ENCODE peak calls at places on chromosomes 7 and 10, in eight cellular contexts. One of them, this sample, is unnamed.
A peak's percentile ranks its signal among the peaks of the same experiment; 100 is the strongest.

GRCh38 chr10:119270893-119271361 is 63.6 kb downstream of the GRK5 start:
- DNase-seq in left lung: peak; percentile 92
- DNase-seq in heart right ventricle: peak; percentile 89
- DNase-seq in transverse colon: peak; percentile 86
- DNase-seq in endothelial cell of umbilical vein: no peak
- DNase-seq in SK-N-SH: no peak
- DNase-seq in mucosa of descending colon: peak; percentile 84
- DNase-seq in endodermal cell: peak; percentile 48
- DNase-seq in this sample: peak; percentile 47

GRCh38 chr10:125000366-125001312 is 58.7 kb downstream of the ZRANB1 start:
- DNase-seq in mucosa of descending colon: no peak
- DNase-seq in endodermal cell: peak; percentile 69
- DNase-seq in endothelial cell of umbilical vein: no peak
- DNase-seq in transverse colon: peak; percentile 7
- DNase-seq in heart right ventricle: peak; percentile 18
- DNase-seq in left lung: peak; percentile 50
- DNase-seq in SK-N-SH: peak; percentile 83
- DNase-seq in this sample: peak; percentile 31

GRCh38 chr7:78218051-78218450 is 419.5 kb downstream of the PHTF2 start:
- DNase-seq in transverse colon: no peak
- DNase-seq in endodermal cell: no peak
- DNase-seq in SK-N-SH: no peak
- DNase-seq in mucosa of descending colon: no peak
- DNase-seq in left lung: no peak
- DNase-seq in heart right ventricle: no peak
- DNase-seq in endothelial cell of umbilical vein: no peak
- DNase-seq in this sample: peak; percentile 66

GRCh38 chr10:109889867-109890266 is 33.4 kb downstream of the XPNPEP1 start:
- DNase-seq in left lung: no peak
- DNase-seq in heart right ventricle: no peak
- DNase-seq in endothelial cell of umbilical vein: peak; percentile 89
- DNase-seq in SK-N-SH: no peak
- DNase-seq in transverse colon: no peak
- DNase-seq in endodermal cell: no peak
- DNase-seq in mucosa of descending colon: no peak
- DNase-seq in this sample: peak; percentile 83

GRCh38 chr7:92835140-92835850 is 1.1 kb downstream of the CDK6 start:
- DNase-seq in left lung: peak; percentile 89
- DNase-seq in mucosa of descending colon: peak; percentile 85
- DNase-seq in endodermal cell: peak; percentile 91
- DNase-seq in transverse colon: peak; percentile 75
- DNase-seq in heart right ventricle: peak; percentile 51
- DNase-seq in endothelial cell of umbilical vein: peak; percentile 81
- DNase-seq in SK-N-SH: peak; percentile 66
- DNase-seq in this sample: peak; percentile 62

GRCh38 chr7:29360633-29361625 is 166.4 kb downstream of the CHN2 start:
- DNase-seq in mucosa of descending colon: no peak
- DNase-seq in endothelial cell of umbilical vein: no peak
- DNase-seq in endodermal cell: no peak
- DNase-seq in SK-N-SH: no peak
- DNase-seq in heart right ventricle: no peak
- DNase-seq in left lung: no peak
- DNase-seq in transverse colon: no peak
- DNase-seq in this sample: no peak

GRCh38 chr7:53811555-53812079 is 730.6 kb upstream of the VSTM2A start:
- DNase-seq in mucosa of descending colon: peak; percentile 21
- DNase-seq in transverse colon: no peak
- DNase-seq in SK-N-SH: no peak
- DNase-seq in left lung: peak; percentile 63
- DNase-seq in heart right ventricle: no peak
- DNase-seq in endothelial cell of umbilical vein: no peak
- DNase-seq in endodermal cell: no peak
- DNase-seq in this sample: no peak

GRCh38 chr7:139730746-139731612 is 46.8 kb downstream of the HIPK2 start:
- DNase-seq in transverse colon: peak; percentile 67
- DNase-seq in endodermal cell: peak; percentile 23
- DNase-seq in heart right ventricle: peak; percentile 81
- DNase-seq in left lung: no peak
- DNase-seq in endothelial cell of umbilical vein: peak; percentile 69
- DNase-seq in SK-N-SH: no peak
- DNase-seq in mucosa of descending colon: no peak
- DNase-seq in this sample: peak; percentile 29

GRCh38 chr10:112815238-112816032 is 134.6 kb upstream of the TCF7L2 start:
- DNase-seq in endodermal cell: no peak
- DNase-seq in SK-N-SH: no peak
- DNase-seq in endothelial cell of umbilical vein: peak; percentile 56
- DNase-seq in transverse colon: no peak
- DNase-seq in mucosa of descending colon: no peak
- DNase-seq in heart right ventricle: no peak
- DNase-seq in left lung: no peak
- DNase-seq in this sample: peak; percentile 51

GRCh38 chr7:55505259-55505658 is 67.0 kb downstream of the VOPP1 start:
- DNase-seq in SK-N-SH: no peak
- DNase-seq in transverse colon: no peak
- DNase-seq in left lung: no peak
- DNase-seq in endodermal cell: no peak
- DNase-seq in mucosa of descending colon: no peak
- DNase-seq in endothelial cell of umbilical vein: no peak
- DNase-seq in heart right ventricle: no peak
- DNase-seq in this sample: no peak

GRCh38 chr10:13349776-13350274 is 1.7 kb upstream of the SEPHS1 start:
- DNase-seq in endodermal cell: peak; percentile 96
- DNase-seq in heart right ventricle: peak; percentile 47
- DNase-seq in mucosa of descending colon: peak; percentile 73
- DNase-seq in endothelial cell of umbilical vein: peak; percentile 48
- DNase-seq in left lung: peak; percentile 80
- DNase-seq in transverse colon: peak; percentile 76
- DNase-seq in SK-N-SH: peak; percentile 39
- DNase-seq in this sample: peak; percentile 34

GRCh38 chr7:3272691-3273141 is 28.3 kb upstream of the SDK1 start:
- DNase-seq in endodermal cell: no peak
- DNase-seq in SK-N-SH: no peak
- DNase-seq in endothelial cell of umbilical vein: peak; percentile 10
- DNase-seq in mucosa of descending colon: no peak
- DNase-seq in heart right ventricle: no peak
- DNase-seq in left lung: no peak
- DNase-seq in transverse colon: no peak
- DNase-seq in this sample: peak; percentile 86

GRCh38 chr7:90222811-90223725 is 11.5 kb downstream of the STEAP2 start:
- DNase-seq in heart right ventricle: no peak
- DNase-seq in mucosa of descending colon: no peak
- DNase-seq in left lung: no peak
- DNase-seq in endodermal cell: no peak
- DNase-seq in SK-N-SH: no peak
- DNase-seq in endothelial cell of umbilical vein: no peak
- DNase-seq in transverse colon: no peak
- DNase-seq in this sample: peak; percentile 38

GRCh38 chr7:77839919-77840318 is 41.3 kb downstream of the PHTF2 start:
- DNase-seq in SK-N-SH: no peak
- DNase-seq in endothelial cell of umbilical vein: no peak
- DNase-seq in transverse colon: no peak
- DNase-seq in left lung: no peak
- DNase-seq in mucosa of descending colon: no peak
- DNase-seq in endodermal cell: no peak
- DNase-seq in heart right ventricle: no peak
- DNase-seq in this sample: no peak

GRCh38 chr7:28922618-28923331 is 35.4 kb downstream of the TRIL start:
- DNase-seq in endothelial cell of umbilical vein: peak; percentile 78
- DNase-seq in transverse colon: peak; percentile 76
- DNase-seq in endodermal cell: peak; percentile 86
- DNase-seq in heart right ventricle: peak; percentile 67
- DNase-seq in left lung: peak; percentile 67
- DNase-seq in mucosa of descending colon: peak; percentile 84
- DNase-seq in SK-N-SH: peak; percentile 65
- DNase-seq in this sample: peak; percentile 71

GRCh38 chr7:100475549-100475948 is 3.5 kb downstream of the TSC22D4 start:
- DNase-seq in transverse colon: no peak
- DNase-seq in SK-N-SH: peak; percentile 28
- DNase-seq in heart right ventricle: peak; percentile 65
- DNase-seq in left lung: no peak
- DNase-seq in endothelial cell of umbilical vein: no peak
- DNase-seq in endodermal cell: no peak
- DNase-seq in mucosa of descending colon: no peak
- DNase-seq in this sample: no peak
- H3K4me3 ChIP-seq in transverse colon: peak overlapping the region; percentile 99
- H3K4me3 ChIP-seq in SK-N-SH: no peak overlapping the region
- H3K4me3 ChIP-seq in heart right ventricle: peak overlapping the region; percentile 98
- H3K4me3 ChIP-seq in left lung: peak overlapping the region; percentile 97
- H3K4me3 ChIP-seq in endothelial cell of umbilical vein: no peak overlapping the region
- H3K4me3 ChIP-seq in endodermal cell: no peak overlapping the region
- H3K4me3 ChIP-seq in mucosa of descending colon: no peak overlapping the region
- H3K4me3 ChIP-seq in this sample: no peak overlapping the region

GRCh38 chr10:58514102-58514472 is 1.4 kb downstream of the BICC1 start:
- DNase-seq in endodermal cell: no peak
- DNase-seq in left lung: no peak
- DNase-seq in heart right ventricle: no peak
- DNase-seq in SK-N-SH: no peak
- DNase-seq in mucosa of descending colon: no peak
- DNase-seq in endothelial cell of umbilical vein: no peak
- DNase-seq in transverse colon: no peak
- DNase-seq in this sample: no peak

GRCh38 chr10:58515296-58515956 is 2.8 kb downstream of the BICC1 start:
- DNase-seq in mucosa of descending colon: no peak
- DNase-seq in endothelial cell of umbilical vein: no peak
- DNase-seq in endodermal cell: no peak
- DNase-seq in heart right ventricle: no peak
- DNase-seq in transverse colon: no peak
- DNase-seq in SK-N-SH: no peak
- DNase-seq in left lung: no peak
- DNase-seq in this sample: no peak

GRCh38 chr10:58512470-58513188 is at the start of gene BICC1:
- DNase-seq in endodermal cell: peak; percentile 77
- DNase-seq in left lung: peak; percentile 83
- DNase-seq in endothelial cell of umbilical vein: peak; percentile 28
- DNase-seq in transverse colon: peak; percentile 33
- DNase-seq in heart right ventricle: peak; percentile 11
- DNase-seq in SK-N-SH: peak; percentile 93
- DNase-seq in mucosa of descending colon: peak; percentile 29
- DNase-seq in this sample: peak; percentile 23

GRCh38 chr10:58513189-58514101 is 773 bp downstream of the BICC1 start:
- DNase-seq in transverse colon: peak; percentile 45
- DNase-seq in mucosa of descending colon: peak; percentile 37
- DNase-seq in SK-N-SH: peak; percentile 63
- DNase-seq in left lung: peak; percentile 83
- DNase-seq in endodermal cell: peak; percentile 71
- DNase-seq in endothelial cell of umbilical vein: peak; percentile 7
- DNase-seq in heart right ventricle: peak; percentile 53
- DNase-seq in this sample: no peak

DNA sequence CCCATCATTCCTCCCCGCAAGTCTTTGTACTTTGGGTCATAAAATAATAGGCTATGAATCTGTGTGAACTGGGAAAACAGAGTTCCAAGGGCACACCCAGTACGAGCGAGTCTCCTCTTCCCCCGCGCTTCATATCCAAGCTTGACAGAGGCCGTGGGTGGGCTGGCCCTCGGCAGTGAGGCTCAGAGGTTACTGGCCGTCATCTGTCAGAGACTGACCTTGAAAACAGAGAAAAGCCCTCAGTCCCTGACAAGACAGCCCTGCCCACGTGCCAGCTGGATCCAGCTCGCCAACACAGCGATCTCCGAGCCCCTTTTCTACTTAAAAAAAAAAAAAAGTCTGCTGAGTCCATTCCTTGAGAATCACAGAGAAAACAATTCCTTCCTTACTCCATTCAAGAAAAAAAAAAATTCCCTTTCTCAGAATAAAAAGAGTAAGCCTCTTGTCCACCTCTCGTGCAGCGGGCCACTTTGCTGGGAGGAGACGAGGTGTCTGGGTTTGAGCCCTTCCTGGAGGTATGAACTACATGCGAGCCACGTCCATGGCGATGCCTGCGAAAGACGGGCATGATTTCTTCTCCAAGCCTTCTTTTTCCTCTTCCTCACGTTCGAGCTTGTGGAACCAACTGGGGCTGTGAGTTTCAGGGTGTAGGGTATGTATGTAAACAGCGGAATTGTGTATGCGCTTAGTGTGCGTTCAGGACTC is 755 bp upstream of the BICC1 start:
- DNase-seq in left lung: peak; percentile 43
- DNase-seq in SK-N-SH: peak; percentile 29
- DNase-seq in mucosa of descending colon: peak; percentile 16
- DNase-seq in transverse colon: peak; percentile 19
- DNase-seq in heart right ventricle: peak; percentile 14
- DNase-seq in endodermal cell: peak; percentile 53
- DNase-seq in endothelial cell of umbilical vein: no peak
- DNase-seq in this sample: no peak
- H3K4me3 ChIP-seq in left lung: peak overlapping the region; percentile 28
- H3K4me3 ChIP-seq in SK-N-SH: peak overlapping the region; percentile 57
- H3K4me3 ChIP-seq in mucosa of descending colon: no peak overlapping the region
- H3K4me3 ChIP-seq in transverse colon: peak overlapping the region; percentile 65
- H3K4me3 ChIP-seq in heart right ventricle: peak overlapping the region; percentile 46
- H3K4me3 ChIP-seq in endodermal cell: peak overlapping the region; percentile 68
- H3K4me3 ChIP-seq in endothelial cell of umbilical vein: no peak overlapping the region
- H3K4me3 ChIP-seq in this sample: peak overlapping the region; percentile 69

GRCh38 chr10:48671914-48672595 is 12.6 kb upstream of the WDFY4 start:
- DNase-seq in heart right ventricle: no peak
- DNase-seq in mucosa of descending colon: no peak
- DNase-seq in endodermal cell: peak; percentile 66
- DNase-seq in transverse colon: peak; percentile 63
- DNase-seq in endothelial cell of umbilical vein: no peak
- DNase-seq in left lung: no peak
- DNase-seq in SK-N-SH: no peak
- DNase-seq in this sample: no peak

GRCh38 chr10:48667960-48668541 is 16.6 kb upstream of the WDFY4 start:
- DNase-seq in transverse colon: peak; percentile 46
- DNase-seq in endodermal cell: no peak
- DNase-seq in endothelial cell of umbilical vein: no peak
- DNase-seq in mucosa of descending colon: no peak
- DNase-seq in SK-N-SH: no peak
- DNase-seq in heart right ventricle: no peak
- DNase-seq in left lung: no peak
- DNase-seq in this sample: no peak

GRCh38 chr10:48677625-48678024 is 7.0 kb upstream of the WDFY4 start:
- DNase-seq in endothelial cell of umbilical vein: no peak
- DNase-seq in transverse colon: no peak
- DNase-seq in SK-N-SH: no peak
- DNase-seq in endodermal cell: no peak
- DNase-seq in mucosa of descending colon: no peak
- DNase-seq in heart right ventricle: no peak
- DNase-seq in left lung: no peak
- DNase-seq in this sample: no peak

GRCh38 chr10:48670978-48671913 is 13.4 kb upstream of the WDFY4 start:
- DNase-seq in transverse colon: peak; percentile 59
- DNase-seq in heart right ventricle: no peak
- DNase-seq in endodermal cell: peak; percentile 87
- DNase-seq in SK-N-SH: no peak
- DNase-seq in mucosa of descending colon: no peak
- DNase-seq in left lung: no peak
- DNase-seq in endothelial cell of umbilical vein: no peak
- DNase-seq in this sample: no peak

GRCh38 chr10:48672596-48673255 is 11.9 kb upstream of the WDFY4 start:
- DNase-seq in heart right ventricle: no peak
- DNase-seq in left lung: no peak
- DNase-seq in SK-N-SH: no peak
- DNase-seq in endothelial cell of umbilical vein: no peak
- DNase-seq in mucosa of descending colon: no peak
- DNase-seq in endodermal cell: no peak
- DNase-seq in transverse colon: no peak
- DNase-seq in this sample: no peak
- H3K4me3 ChIP-seq in heart right ventricle: no peak overlapping the region
- H3K4me3 ChIP-seq in left lung: no peak overlapping the region
- H3K4me3 ChIP-seq in SK-N-SH: no peak overlapping the region
- H3K4me3 ChIP-seq in endothelial cell of umbilical vein: no peak overlapping the region
- H3K4me3 ChIP-seq in mucosa of descending colon: no peak overlapping the region
- H3K4me3 ChIP-seq in endodermal cell: no peak overlapping the region
- H3K4me3 ChIP-seq in transverse colon: no peak overlapping the region
- H3K4me3 ChIP-seq in this sample: no peak overlapping the region

GRCh38 chr10:48523212-48523819 is 81.6 kb downstream of the ARHGAP22 start:
- DNase-seq in endothelial cell of umbilical vein: peak; percentile 44
- DNase-seq in mucosa of descending colon: peak; percentile 13
- DNase-seq in SK-N-SH: peak; percentile 74
- DNase-seq in heart right ventricle: peak; percentile 57
- DNase-seq in transverse colon: peak; percentile 28
- DNase-seq in endodermal cell: peak; percentile 89
- DNase-seq in left lung: no peak
- DNase-seq in this sample: peak; percentile 18
- H3K4me3 ChIP-seq in endothelial cell of umbilical vein: peak overlapping the region; percentile 54
- H3K4me3 ChIP-seq in mucosa of descending colon: no peak overlapping the region
- H3K4me3 ChIP-seq in SK-N-SH: peak overlapping the region; percentile 59
- H3K4me3 ChIP-seq in heart right ventricle: peak overlapping the region; percentile 53
- H3K4me3 ChIP-seq in transverse colon: peak overlapping the region; percentile 48
- H3K4me3 ChIP-seq in endodermal cell: peak overlapping the region; percentile 82
- H3K4me3 ChIP-seq in left lung: peak overlapping the region; percentile 31
- H3K4me3 ChIP-seq in this sample: peak overlapping the region; percentile 22